ENCODE peak calls at places on chromosomes 4 and X, in nine cellular contexts. N is lung; U is fibroblast of the aortic adventitia; J is activated CD8-positive, alpha-beta T cell treated with anti-CD3 and anti-CD28 coated beads for 36 hours; M is HFFc6; D is upper lobe of right lung; A is endothelial cell; Z is stomach; C is spleen. Q is an unnamed sample.

GRCh38 chrX:397575-397974 is 10.9 kb upstream of the PPP2R3B start:
- DNase-seq in M (peak), J (no peak), U (peak), C (no peak), Z (no peak), D (no peak), A (no peak), N (no peak), Q (no peak)

GRCh38 chrX:40746536-40746935 is 11.2 kb upstream of the MED14 start:
- DNase-seq in J (no peak), M (no peak), A (no peak), N (no peak), Z (no peak), C (no peak), D (no peak), U (no peak), Q (no peak)

GRCh38 chrX:120514236-120514635 is 45.1 kb upstream of the LAMP2 start:
- DNase-seq in U (peak), C (no peak), N (no peak), D (no peak), Z (no peak), A (peak), J (no peak), M (peak), Q (no peak)

GRCh38 chr4:90979551-90979950 is 852.4 kb downstream of the CCSER1 start:
- DNase-seq in C (no peak), M (no peak), D (no peak), U (no peak), J (no peak), Z (no peak), N (no peak), A (no peak), Q (no peak)

GRCh38 chr4:134215636-134216340 is 14.2 kb upstream of the PABPC4L start:
- DNase-seq in C (no peak), U (no peak), N (no peak), Z (no peak), M (peak), D (no peak), A (no peak), J (no peak), Q (no peak)

GRCh38 chrX:105190252-105190853 is 30.1 kb downstream of the TEX13A start:
- DNase-seq in Z (no peak), J (peak), A (peak), D (no peak), M (peak), N (no peak), U (peak), C (no peak), Q (peak)

GRCh38 chrX:74514384-74514783 is 93.1 kb downstream of the SLC16A2 start:
- DNase-seq in D (no peak), N (no peak), M (no peak), A (no peak), U (no peak), C (no peak), J (no peak), Z (no peak), Q (no peak)

GRCh38 chr4:27684501-27685077 is 823.9 kb downstream of the STIM2 start:
- DNase-seq in M (peak), Z (peak), N (no peak), J (peak), D (peak), C (no peak), U (peak), A (peak), Q (no peak)

GRCh38 chr4:153529646-153530045 is 63.5 kb downstream of the TMEM131L start:
- DNase-seq in U (peak), Z (no peak), J (no peak), D (no peak), A (no peak), C (no peak), M (no peak), N (no peak), Q (peak)

GRCh38 chr4:121339824-121340223 is 41.0 kb downstream of the QRFPR start:
- DNase-seq in Z (no peak), J (no peak), D (no peak), M (no peak), C (no peak), U (no peak), A (no peak), N (no peak), Q (no peak)

GRCh38 chr4:39730067-39730466 is 32.1 kb downstream of the UBE2K start:
- DNase-seq in U (no peak), J (no peak), N (peak), C (no peak), A (no peak), M (no peak), Z (no peak), D (no peak), Q (no peak)

GRCh38 chr4:185778307-185778706 is 33.7 kb downstream of the SORBS2 start:
- DNase-seq in N (no peak), M (no peak), U (no peak), C (no peak), J (no peak), A (no peak), Z (no peak), D (no peak), Q (no peak)

GRCh38 chrX:3393581-3394111 is 47.2 kb upstream of the MXRA5 start:
- DNase-seq in U (peak), D (no peak), J (no peak), M (no peak), Z (no peak), A (no peak), N (no peak), C (no peak), Q (peak)

GRCh38 chrX:115902995-115903394 is 267.5 kb upstream of the AGTR2 start:
- DNase-seq in N (no peak), U (no peak), A (no peak), C (no peak), M (no peak), Z (no peak), J (no peak), D (no peak), Q (no peak)

GRCh38 chrX:115632455-115632854 is 71.5 kb downstream of the PLS3 start:
- DNase-seq in J (no peak), C (no peak), M (peak), U (peak), Z (no peak), A (no peak), D (no peak), N (no peak), Q (peak)

GRCh38 chr4:15100994-15101695 is 98.9 kb downstream of the CPEB2 start:
- DNase-seq in C (no peak), J (no peak), N (no peak), A (no peak), M (no peak), D (no peak), Z (no peak), U (peak), Q (no peak)

GRCh38 chrX:130057209-130057608 is 53.1 kb downstream of the ELF4 start:
- DNase-seq in Z (no peak), D (no peak), U (no peak), J (no peak), C (no peak), N (no peak), M (no peak), A (peak), Q (no peak)

GRCh38 chrX:55715847-55716246 is 1.7 kb upstream of the RRAGB start:
- DNase-seq in J (peak), U (no peak), D (no peak), A (no peak), Z (no peak), N (no peak), C (peak), M (no peak), Q (no peak)

GRCh38 chrX:114344756-114345155 is 239.1 kb upstream of the HTR2C start:
- DNase-seq in M (peak), Z (no peak), D (no peak), U (peak), J (no peak), A (no peak), C (no peak), N (no peak), Q (no peak)

GRCh38 chrX:118839334-118839958 is 15.8 kb downstream of the ZCCHC12 start:
- DNase-seq in A (peak), D (peak), J (peak), N (peak), U (peak), C (peak), Z (peak), M (no peak), Q (no peak)

GRCh38 chr4:151953286-151953685 is 192.5 kb upstream of the GATB start:
- DNase-seq in A (no peak), J (no peak), D (no peak), U (no peak), M (peak), Z (no peak), N (no peak), C (no peak), Q (no peak)

GRCh38 chrX:36573720-36574119 is 434.4 kb upstream of the FAM47C start:
- DNase-seq in D (no peak), Z (no peak), N (no peak), J (no peak), U (no peak), A (no peak), C (no peak), M (no peak), Q (no peak)

GRCh38 chrX:21661316-21661715 is 3.2 kb upstream of the KLHL34 start:
- DNase-seq in Z (no peak), A (no peak), D (no peak), U (no peak), C (no peak), M (no peak), J (no peak), N (no peak), Q (no peak)

GRCh38 chrX:51931761-51932160 is 38.3 kb downstream of the MAGED1 start:
- DNase-seq in J (no peak), M (no peak), A (no peak), U (peak), N (no peak), D (no peak), Z (no peak), C (no peak), Q (no peak)

GRCh38 chrX:132404266-132404665 is 84.6 kb downstream of the MBNL3 start:
- DNase-seq in C (no peak), D (no peak), A (no peak), Z (no peak), N (no peak), J (no peak), U (no peak), M (no peak), Q (no peak)

GRCh38 chrX:74297766-74298165 is 6.2 kb upstream of the ZCCHC13 start:
- DNase-seq in U (no peak), Z (no peak), N (no peak), M (no peak), A (no peak), C (no peak), D (no peak), J (peak), Q (no peak)

GRCh38 chrX:66399273-66399672 is 235.2 kb downstream of the HEPH start:
- DNase-seq in D (no peak), A (no peak), N (no peak), U (no peak), Z (no peak), M (no peak), C (no peak), J (no peak), Q (no peak)

GRCh38 chr4:30716158-30716557 is 4.0 kb upstream of the PCDH7 start:
- DNase-seq in D (no peak), A (no peak), J (no peak), Z (no peak), N (no peak), U (peak), C (no peak), M (peak), Q (no peak)

GRCh38 chr4:94504545-94504944 is 52.8 kb downstream of the PDLIM5 start:
- DNase-seq in N (no peak), C (no peak), M (peak), A (no peak), U (no peak), J (no peak), Z (no peak), D (no peak), Q (peak)

GRCh38 chr4:153485374-153485773 is 19.2 kb downstream of the TMEM131L start:
- DNase-seq in U (no peak), Z (no peak), D (no peak), C (no peak), A (no peak), M (no peak), J (no peak), N (no peak), Q (no peak)

GRCh38 chrX:130060122-130061069 is 49.9 kb downstream of the ELF4 start:
- DNase-seq in Z (peak), J (peak), C (peak), U (peak), N (peak), D (peak), A (peak), M (peak), Q (no peak)

GRCh38 chrX:130173190-130173895 is 1.6 kb downstream of the RAB33A start:
- DNase-seq in C (peak), A (no peak), N (no peak), D (no peak), M (peak), J (peak), Z (no peak), U (peak), Q (peak)

GRCh38 chr4:144955104-144955503 is 142.9 kb downstream of the ANAPC10 start:
- DNase-seq in A (no peak), Z (no peak), D (no peak), M (no peak), U (no peak), C (no peak), N (no peak), J (no peak), Q (no peak)
- TF ChIP-seq CTCF in A (no peak), Z (no peak), D (no peak), M (no peak), U (no peak), C (no peak), N (no peak), J (no peak), Q (no peak)

GRCh38 chrX:133590703-133591505 is 175.6 kb upstream of the GPC4 start:
- DNase-seq in A (no peak), U (peak), D (no peak), M (no peak), C (no peak), J (no peak), N (no peak), Z (no peak), Q (no peak)
- TF ChIP-seq CTCF in A (no peak), U (no peak), D (no peak), M (no peak), C (no peak), J (no peak), N (no peak), Z (no peak), Q (no peak)

GRCh38 chrX:53047228-53047627 is 1.4 kb upstream of the GPR173 start:
- DNase-seq in U (peak), N (no peak), D (no peak), J (no peak), M (peak), Z (no peak), A (no peak), C (no peak), Q (no peak)
- TF ChIP-seq CTCF in U (peak), N (no peak), D (no peak), J (no peak), M (peak), Z (no peak), A (peak), C (no peak), Q (peak)

DNA sequence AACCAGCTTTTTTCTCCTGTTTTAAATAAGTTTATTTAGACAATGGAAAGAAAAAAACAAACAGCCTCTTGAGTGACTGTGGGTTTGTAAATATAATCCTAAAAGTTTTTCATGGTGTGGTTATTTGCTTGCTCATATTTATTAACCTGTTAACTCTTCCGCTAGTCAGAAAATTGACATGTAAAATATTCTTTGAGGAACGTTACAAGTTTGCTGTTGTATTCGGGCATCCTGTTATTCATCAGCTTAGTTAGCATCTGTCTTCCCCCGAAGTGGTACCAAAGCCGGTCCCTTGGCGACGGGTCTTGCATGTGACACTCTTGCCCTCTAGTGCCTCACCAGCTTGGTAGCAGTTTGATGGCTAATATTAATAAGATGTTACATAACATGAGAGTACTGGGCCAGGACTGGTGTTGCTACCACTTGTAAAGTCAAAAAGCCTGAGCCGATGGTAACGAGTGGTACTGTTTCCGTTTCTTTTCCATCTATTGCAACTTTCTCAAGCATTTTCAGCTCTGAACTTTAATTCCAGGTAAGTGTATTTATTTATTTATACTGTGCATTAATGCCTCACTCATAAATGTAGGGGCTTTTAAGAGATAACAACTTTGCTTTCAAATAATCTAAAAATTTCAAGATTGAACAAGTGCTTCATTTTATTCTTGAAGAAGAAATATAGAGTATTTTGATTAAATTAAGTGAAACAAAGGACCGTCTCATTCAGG is at the start of gene NDST3:
- DNase-seq in M (peak), D (peak), N (peak), U (peak), J (peak), A (peak), C (peak), Z (peak), Q (no peak)
- TF ChIP-seq CTCF in M (peak), D (peak), N (no peak), U (no peak), J (no peak), A (peak), C (no peak), Z (peak), Q (peak)

DNA sequence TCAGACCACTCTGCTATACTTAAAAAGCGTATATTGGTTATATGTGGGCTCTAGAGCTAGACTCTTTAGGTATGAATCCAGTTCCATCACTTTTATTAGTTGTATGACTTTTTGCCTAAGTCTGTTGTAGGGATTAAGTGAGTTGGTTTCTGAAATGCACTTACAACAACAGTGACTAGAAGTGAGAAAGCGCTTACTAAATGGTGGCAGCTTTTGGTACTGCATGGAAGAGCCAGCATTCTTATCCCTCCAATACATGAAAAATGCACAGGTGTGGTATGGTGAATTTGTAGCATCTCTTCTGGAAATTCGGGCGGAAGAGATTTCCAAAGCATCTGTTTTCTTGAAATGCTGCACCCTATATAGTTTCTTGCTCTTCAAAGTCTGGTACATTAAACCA is 117.1 kb downstream of the SPANXA1 start:
- DNase-seq in N (no peak), U (no peak), M (no peak), Z (no peak), A (no peak), C (no peak), J (no peak), D (no peak), Q (no peak)
- TF ChIP-seq CTCF in N (no peak), U (no peak), M (peak), Z (no peak), A (peak), C (no peak), J (no peak), D (no peak), Q (no peak)

GRCh38 chr4:42750091-42750490 is 93.2 kb upstream of the ATP8A1 start:
- DNase-seq in A (peak), C (no peak), Z (no peak), U (peak), J (peak), N (no peak), D (no peak), M (no peak), Q (no peak)
- TF ChIP-seq CTCF in A (no peak), C (no peak), Z (peak), U (peak), J (peak), N (no peak), D (peak), M (no peak), Q (no peak)

GRCh38 chr4:26596843-26597242 is 13.0 kb downstream of the TBC1D19 start:
- DNase-seq in N (no peak), Z (no peak), J (no peak), A (no peak), D (no peak), M (no peak), U (no peak), C (no peak), Q (no peak)

DNA sequence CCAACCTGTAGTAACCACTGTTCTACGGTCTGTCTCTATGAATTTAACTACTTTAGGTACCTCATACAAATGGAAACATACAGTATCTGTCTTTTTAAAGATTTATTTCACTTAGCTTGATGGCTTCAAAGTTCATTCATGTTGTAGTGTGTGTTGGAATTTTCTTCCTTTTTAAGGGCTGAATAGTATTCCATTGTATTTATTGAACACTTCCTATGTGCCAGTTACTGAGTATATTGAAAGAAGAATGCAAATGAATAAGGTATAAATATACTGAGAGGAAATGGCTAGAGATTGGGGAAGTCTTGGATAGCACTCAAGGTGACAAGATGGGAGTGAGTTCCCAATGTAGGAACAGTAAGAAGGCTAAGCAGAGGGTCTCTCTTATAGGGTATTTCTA is 17.3 kb downstream of the TBC1D19 start:
- DNase-seq in U (no peak), M (no peak), A (no peak), C (no peak), N (no peak), Z (no peak), J (no peak), D (no peak), Q (no peak)
- TF ChIP-seq CTCF in U (no peak), M (no peak), A (no peak), C (no peak), N (no peak), Z (no peak), J (no peak), D (no peak), Q (no peak)

GRCh38 chrX:11558972-11559371 is 106.7 kb downstream of the ARHGAP6 start:
- DNase-seq in U (no peak), Z (peak), J (peak), M (no peak), N (peak), D (peak), A (peak), C (no peak), Q (no peak)
- TF ChIP-seq CTCF in U (peak), Z (no peak), J (peak), M (peak), N (no peak), D (peak), A (peak), C (no peak), Q (peak)

GRCh38 chr4:124783847-124784246 is 71.3 kb upstream of the ANKRD50 start:
- DNase-seq in A (no peak), C (no peak), U (no peak), D (no peak), M (peak), J (no peak), Z (no peak), N (no peak), Q (no peak)

GRCh38 chr4:124785645-124786044 is 73.1 kb upstream of the ANKRD50 start:
- DNase-seq in Z (no peak), U (no peak), C (no peak), N (no peak), D (no peak), J (no peak), M (no peak), A (no peak), Q (no peak)
- TF ChIP-seq CTCF in Z (no peak), U (no peak), C (no peak), N (no peak), D (no peak), J (no peak), M (peak), A (peak), Q (no peak)

GRCh38 chrX:109695637-109696036 is 37.4 kb downstream of the ACSL4 start:
- DNase-seq in D (no peak), Z (no peak), A (no peak), U (no peak), J (no peak), M (no peak), C (no peak), N (no peak), Q (no peak)
- TF ChIP-seq CTCF in D (no peak), Z (no peak), A (no peak), U (no peak), J (no peak), M (no peak), C (no peak), N (no peak), Q (no peak)